ENCODE peak calls at places on chromosomes 12 and 14, in ten cellular contexts. E, Q, F, S, V, X, P, H, J and W are unnamed samples.
A peak's percentile ranks its signal among the peaks of the same experiment; 100 is the strongest.

GRCh38 chr14:96238676-96239075 is 17.3 kb upstream of the BDKRB1 start:
- DNase-seq in J (no peak), E (no peak), X (no peak), F (no peak), P (no peak), S (no peak), V (no peak), Q (no peak), H (no peak), W (no peak)

GRCh38 chr12:2289525-2289924 is 236.7 kb downstream of the CACNA1C start:
- DNase-seq in Q (peak; percentile 30), H (no peak), J (no peak), P (no peak), E (no peak), F (no peak), S (no peak), V (no peak), X (no peak), W (no peak)

GRCh38 chr12:56721721-56722120 is 3.4 kb downstream of the NACA start:
- DNase-seq in X (no peak), H (no peak), J (no peak), Q (no peak), P (no peak), V (no peak), E (no peak), S (no peak), F (no peak), W (no peak)

GRCh38 chr12:20181416-20181815 is 186.9 kb upstream of the PDE3A start:
- DNase-seq in X (no peak), P (no peak), Q (no peak), J (no peak), H (no peak), S (no peak), E (no peak), F (no peak), V (no peak), W (no peak)

GRCh38 chr14:20873370-20874177 is 17.6 kb upstream of the RNASE3 start:
- DNase-seq in V (peak; percentile 85), E (peak; percentile 91), S (peak; percentile 87), H (peak; percentile 72), Q (peak; percentile 94), J (peak; percentile 23), X (no peak), P (peak; percentile 53), F (peak; percentile 56), W (peak; percentile 85)

GRCh38 chr12:17609152-17609551 is 480.8 kb downstream of the RERGL start:
- DNase-seq in H (no peak), F (no peak), P (no peak), Q (peak; percentile 2), J (no peak), X (no peak), E (no peak), V (no peak), S (no peak), W (no peak)

GRCh38 chr14:51999084-51999483 is 9.7 kb downstream of the RTRAF start:
- DNase-seq in E (no peak), Q (no peak), F (no peak), V (no peak), X (no peak), P (no peak), S (no peak), H (no peak), J (no peak), W (no peak)

GRCh38 chr12:130879212-130879686 is 7.4 kb downstream of the RAN start:
- DNase-seq in S (no peak), P (no peak), X (no peak), J (peak; percentile 30), V (no peak), Q (peak; percentile 53), H (peak; percentile 13), E (no peak), F (no peak), W (no peak)

GRCh38 chr14:92421756-92422155 is 91.8 kb upstream of the RIN3 start:
- DNase-seq in P (no peak), F (no peak), E (no peak), H (no peak), X (no peak), Q (no peak), S (no peak), J (no peak), V (no peak), W (no peak)

GRCh38 chr14:92415969-92416368 is 93.0 kb downstream of the SLC24A4 start:
- DNase-seq in E (no peak), V (no peak), H (no peak), S (no peak), F (no peak), X (no peak), Q (no peak), J (no peak), P (no peak), W (no peak)

GRCh38 chr14:92412912-92413311 is 89.9 kb downstream of the SLC24A4 start:
- DNase-seq in J (no peak), P (peak; percentile 54), V (no peak), F (no peak), Q (no peak), H (no peak), E (no peak), S (no peak), X (no peak), W (no peak)

GRCh38 chr14:92414685-92415084 is 91.7 kb downstream of the SLC24A4 start:
- DNase-seq in E (no peak), H (no peak), F (no peak), P (no peak), X (no peak), J (no peak), S (no peak), V (no peak), Q (no peak), W (no peak)

GRCh38 chr14:92417759-92418158 is 94.8 kb downstream of the SLC24A4 start:
- DNase-seq in F (no peak), J (no peak), V (no peak), H (no peak), X (no peak), E (no peak), P (no peak), S (no peak), Q (peak; percentile 77), W (peak; percentile 59)
- H3K4me3 ChIP-seq in F (no peak overlapping the region), J (no peak overlapping the region), V (no peak overlapping the region), H (no peak overlapping the region), X (no peak overlapping the region), E (no peak overlapping the region), P (no peak overlapping the region), S (no peak overlapping the region), Q (no peak overlapping the region), W (no peak overlapping the region)

GRCh38 chr12:113732916-113733315 is 233.2 kb downstream of the RBM19 start:
- DNase-seq in S (no peak), V (no peak), H (no peak), J (no peak), X (no peak), Q (no peak), E (no peak), P (no peak), F (no peak), W (no peak)

GRCh38 chr12:113735146-113735545 is 231.0 kb downstream of the RBM19 start:
- DNase-seq in P (no peak), H (no peak), J (no peak), V (no peak), F (no peak), X (no peak), E (no peak), Q (no peak), S (no peak), W (no peak)

DNA sequence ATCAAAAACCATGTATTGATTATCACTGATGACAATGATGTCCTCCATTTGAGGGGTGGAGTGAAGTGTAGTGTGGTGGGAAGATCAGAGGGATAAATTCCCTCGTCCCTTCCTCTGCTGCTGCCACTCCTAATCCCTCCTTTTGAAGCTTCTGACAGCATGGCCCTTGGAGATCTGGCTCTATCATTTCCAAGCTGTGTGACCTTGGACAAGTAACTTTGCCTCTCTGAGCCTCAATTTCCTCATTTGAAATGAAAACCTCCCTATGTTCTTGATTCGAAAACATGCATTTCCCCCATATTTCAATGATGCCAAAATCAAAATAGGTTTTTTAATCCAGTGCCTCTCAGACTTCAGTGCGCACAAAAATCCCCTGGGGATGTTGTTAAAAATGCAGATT is 231.6 kb downstream of the RBM19 start:
- DNase-seq in X (no peak), V (no peak), H (no peak), F (no peak), P (no peak), S (no peak), E (no peak), J (no peak), Q (no peak), W (no peak)
- H3K4me3 ChIP-seq in X (no peak overlapping the region), V (no peak overlapping the region), H (no peak overlapping the region), F (no peak overlapping the region), P (no peak overlapping the region), S (no peak overlapping the region), E (no peak overlapping the region), J (no peak overlapping the region), Q (no peak overlapping the region), W (no peak overlapping the region)

GRCh38 chr14:65824285-65824977 is 411.9 kb downstream of the FUT8 start:
- DNase-seq in J (peak; percentile 70), Q (peak; percentile 69), F (peak; percentile 53), X (peak; percentile 7), P (peak; percentile 70), V (peak; percentile 30), S (peak; percentile 54), H (peak; percentile 61), E (no peak), W (peak; percentile 46)

GRCh38 chr14:65815127-65815526 is 402.6 kb downstream of the FUT8 start:
- DNase-seq in Q (no peak), J (no peak), E (no peak), F (no peak), H (no peak), V (no peak), X (no peak), P (no peak), S (no peak), W (no peak)

GRCh38 chr14:65817011-65817410 is 404.5 kb downstream of the FUT8 start:
- DNase-seq in Q (no peak), S (no peak), P (no peak), E (no peak), F (no peak), X (no peak), H (no peak), V (no peak), J (no peak), W (no peak)

GRCh38 chr14:65821224-65821753 is 408.8 kb downstream of the FUT8 start:
- DNase-seq in F (no peak), E (no peak), S (no peak), Q (no peak), V (no peak), P (no peak), H (no peak), X (no peak), J (no peak), W (no peak)

GRCh38 chr14:65819567-65819966 is 407.0 kb downstream of the FUT8 start:
- DNase-seq in J (no peak), S (no peak), V (no peak), P (no peak), F (no peak), E (no peak), Q (no peak), H (no peak), X (no peak), W (no peak)
- H3K4me3 ChIP-seq in J (no peak overlapping the region), S (no peak overlapping the region), V (no peak overlapping the region), P (no peak overlapping the region), F (no peak overlapping the region), E (no peak overlapping the region), Q (no peak overlapping the region), H (no peak overlapping the region), X (no peak overlapping the region), W (no peak overlapping the region)

DNA sequence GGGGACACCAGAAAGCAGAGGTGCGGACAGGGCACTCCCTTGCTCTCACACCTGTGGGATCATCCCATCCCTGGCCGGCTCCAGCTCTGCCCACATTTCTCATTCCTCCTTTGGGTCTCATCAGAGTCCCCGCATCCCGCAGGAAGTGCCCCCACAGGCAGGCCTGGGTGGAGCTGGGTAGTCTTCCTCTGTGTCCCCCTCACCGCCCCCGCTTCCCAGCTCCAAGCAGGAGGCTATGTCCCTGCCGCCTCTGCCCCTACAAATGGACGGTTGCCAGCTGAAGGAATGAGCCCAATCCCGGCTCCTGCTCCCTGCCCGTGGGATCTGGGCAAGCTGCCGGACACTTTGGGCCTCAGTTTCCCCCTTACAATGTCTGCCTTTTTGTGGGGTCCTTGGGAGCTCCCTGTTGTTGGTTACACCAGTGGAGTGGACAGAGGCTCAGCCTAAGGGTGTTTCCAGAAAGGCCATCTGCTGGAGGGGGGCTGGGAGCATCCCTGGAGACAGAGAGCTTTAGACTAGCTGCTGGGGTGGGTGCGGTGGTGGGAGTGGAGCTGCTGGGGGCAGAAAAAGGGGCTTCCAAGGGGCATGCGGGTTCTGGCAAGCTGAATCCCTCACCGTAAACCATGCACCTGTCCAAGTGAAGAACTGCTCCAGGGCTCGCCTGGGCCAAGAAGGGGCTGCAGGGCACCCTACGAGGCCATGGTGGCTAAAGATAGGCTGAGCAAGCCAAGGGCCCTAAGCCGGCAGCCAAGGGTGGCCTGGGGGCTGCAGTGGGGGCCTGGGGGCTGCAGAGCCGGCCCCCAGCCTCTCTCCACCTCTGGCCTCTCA is 7.9 kb upstream of the GPR132 start:
- DNase-seq in H (no peak), S (no peak), X (no peak), V (no peak), J (no peak), F (no peak), P (no peak), Q (no peak), E (no peak), W (no peak)
- H3K4me3 ChIP-seq in H (no peak overlapping the region), S (no peak overlapping the region), X (no peak overlapping the region), V (no peak overlapping the region), J (no peak overlapping the region), F (no peak overlapping the region), P (no peak overlapping the region), Q (no peak overlapping the region), E (no peak overlapping the region), W (no peak overlapping the region)